ENCODE peak calls at places on chromosome 3, in four cellular contexts. Q is SW480; F is activated T-cell treated with anti-CD3 and anti-CD28 coated beads, Interleukin-2, amount 50 U/mL, for 1 hour; N is stimulated activated CD8-positive, alpha-beta memory T cell treated with anti-CD3 and anti-CD28 coated beads, Interleukin-12 subunit alpha, Interleukin-12 subunit beta, amount 100 ng/mL, for 1 hour. J is an unnamed sample.

GRCh38 chr3:156811092-156811862 is 14.9 kb upstream of the LEKR1 start:
- DNase-seq in Q (peak), F (no peak), N (no peak), J (no peak)

GRCh38 chr3:3705090-3705775 is 94.0 kb upstream of the LRRN1 start:
- DNase-seq in F (no peak), N (no peak), Q (no peak), J (no peak)

GRCh38 chr3:192514081-192514753 is 213.1 kb downstream of the FGF12 start:
- DNase-seq in N (no peak), Q (no peak), F (no peak), J (no peak)

GRCh38 chr3:23430781-23431423 is 227.8 kb downstream of the UBE2E2 start:
- DNase-seq in N (no peak), F (no peak), Q (no peak), J (no peak)

GRCh38 chr3:104878395-104878794 is 488.3 kb upstream of the ALCAM start:
- DNase-seq in F (no peak), Q (no peak), N (no peak), J (no peak)

GRCh38 chr3:64290864-64291263 is 65.6 kb upstream of the PRICKLE2 start:
- DNase-seq in F (no peak), N (no peak), Q (peak), J (no peak)

GRCh38 chr3:64082917-64083587 is 59.8 kb upstream of the PSMD6 start:
- DNase-seq in Q (no peak), N (no peak), F (no peak), J (no peak)

GRCh38 chr3:105791134-105791533 is 77.7 kb downstream of the CBLB start:
- DNase-seq in F (no peak), Q (no peak), N (no peak), J (no peak)

GRCh38 chr3:194330579-194330978 is 20.5 kb downstream of the CPN2 start:
- DNase-seq in Q (no peak), N (no peak), F (no peak), J (no peak)

GRCh38 chr3:15148614-15149013 is 49.7 kb upstream of the RBSN start:
- DNase-seq in Q (peak), F (no peak), N (no peak), J (no peak)

J was measured in activated effector memory CD4-positive, alpha-beta T cell treated with anti-CD3 and anti-CD28 coated beads, Interleukin-2, amount 50 U/mL, for 16 hours.